ENCODE peak calls at places on chromosomes 3 and 15, in ten cellular contexts. One of them, this sample, is unnamed.

GRCh38 chr3:46663611-46664135 is 29.8 kb downstream of the ALS2CL start:
- DNase-seq in bronchial epithelial cell: peak; percentile 42
- DNase-seq in activated B cell treated with CpG ODN at 0.5 μM for 24 hours: no peak
- DNase-seq in endothelial cell: peak; percentile 8
- DNase-seq in GM23338: peak; percentile 56
- DNase-seq in transverse colon: peak; percentile 6
- DNase-seq in RWPE2: no peak
- DNase-seq in progenitor cell of endocrine pancreas: peak; percentile 6
- DNase-seq in tibial nerve: no peak
- DNase-seq in RWPE1: no peak
- DNase-seq in this sample: peak; percentile 30

GRCh38 chr15:49627407-49627877 is 6.6 kb downstream of the DTWD1 start:
- DNase-seq in RWPE2: no peak
- DNase-seq in tibial nerve: no peak
- DNase-seq in transverse colon: no peak
- DNase-seq in GM23338: no peak
- DNase-seq in bronchial epithelial cell: peak; percentile 91
- DNase-seq in RWPE1: peak; percentile 61
- DNase-seq in progenitor cell of endocrine pancreas: no peak
- DNase-seq in activated B cell treated with CpG ODN at 0.5 μM for 24 hours: no peak
- DNase-seq in endothelial cell: no peak
- DNase-seq in this sample: peak; percentile 63

GRCh38 chr3:192571197-192571791 is 156.0 kb downstream of the FGF12 start:
- DNase-seq in GM23338: no peak
- DNase-seq in transverse colon: no peak
- DNase-seq in endothelial cell: no peak
- DNase-seq in tibial nerve: peak; percentile 6
- DNase-seq in activated B cell treated with CpG ODN at 0.5 μM for 24 hours: no peak
- DNase-seq in bronchial epithelial cell: peak; percentile 37
- DNase-seq in progenitor cell of endocrine pancreas: no peak
- DNase-seq in RWPE1: peak; percentile 34
- DNase-seq in RWPE2: peak; percentile 48
- DNase-seq in this sample: peak; percentile 74

GRCh38 chr3:61890167-61890566 is 328.8 kb downstream of the PTPRG start:
- DNase-seq in activated B cell treated with CpG ODN at 0.5 μM for 24 hours: no peak
- DNase-seq in RWPE2: no peak
- DNase-seq in transverse colon: no peak
- DNase-seq in endothelial cell: no peak
- DNase-seq in tibial nerve: no peak
- DNase-seq in RWPE1: no peak
- DNase-seq in GM23338: no peak
- DNase-seq in progenitor cell of endocrine pancreas: no peak
- DNase-seq in bronchial epithelial cell: no peak
- DNase-seq in this sample: no peak

GRCh38 chr3:142940000-142940399 is 23.5 kb downstream of the PAQR9 start:
- DNase-seq in bronchial epithelial cell: no peak
- DNase-seq in tibial nerve: no peak
- DNase-seq in progenitor cell of endocrine pancreas: no peak
- DNase-seq in activated B cell treated with CpG ODN at 0.5 μM for 24 hours: no peak
- DNase-seq in transverse colon: no peak
- DNase-seq in RWPE2: no peak
- DNase-seq in GM23338: no peak
- DNase-seq in RWPE1: no peak
- DNase-seq in endothelial cell: no peak
- DNase-seq in this sample: no peak

GRCh38 chr3:71728632-71729342 is 3.6 kb upstream of the EIF4E3 start:
- DNase-seq in bronchial epithelial cell: no peak
- DNase-seq in progenitor cell of endocrine pancreas: no peak
- DNase-seq in tibial nerve: no peak
- DNase-seq in RWPE1: no peak
- DNase-seq in RWPE2: no peak
- DNase-seq in GM23338: peak; percentile 96
- DNase-seq in endothelial cell: peak; percentile 27
- DNase-seq in transverse colon: no peak
- DNase-seq in activated B cell treated with CpG ODN at 0.5 μM for 24 hours: no peak
- DNase-seq in this sample: no peak

GRCh38 chr3:5136619-5137429 is 14.7 kb downstream of the ARL8B start:
- DNase-seq in GM23338: peak; percentile 64
- DNase-seq in endothelial cell: no peak
- DNase-seq in transverse colon: no peak
- DNase-seq in RWPE2: no peak
- DNase-seq in tibial nerve: no peak
- DNase-seq in progenitor cell of endocrine pancreas: no peak
- DNase-seq in activated B cell treated with CpG ODN at 0.5 μM for 24 hours: no peak
- DNase-seq in bronchial epithelial cell: peak; percentile 88
- DNase-seq in RWPE1: peak; percentile 38
- DNase-seq in this sample: peak; percentile 66

GRCh38 chr3:155714295-155714718 is 30.6 kb downstream of the PLCH1 start:
- DNase-seq in endothelial cell: no peak
- DNase-seq in bronchial epithelial cell: no peak
- DNase-seq in tibial nerve: no peak
- DNase-seq in transverse colon: peak; percentile 19
- DNase-seq in RWPE1: no peak
- DNase-seq in GM23338: peak; percentile 59
- DNase-seq in RWPE2: no peak
- DNase-seq in progenitor cell of endocrine pancreas: peak; percentile 23
- DNase-seq in activated B cell treated with CpG ODN at 0.5 μM for 24 hours: no peak
- DNase-seq in this sample: no peak

GRCh38 chr3:177460100-177460499 is 262.8 kb upstream of the TBL1XR1 start:
- DNase-seq in RWPE1: no peak
- DNase-seq in transverse colon: no peak
- DNase-seq in bronchial epithelial cell: no peak
- DNase-seq in RWPE2: no peak
- DNase-seq in GM23338: peak; percentile 51
- DNase-seq in progenitor cell of endocrine pancreas: no peak
- DNase-seq in activated B cell treated with CpG ODN at 0.5 μM for 24 hours: no peak
- DNase-seq in endothelial cell: no peak
- DNase-seq in tibial nerve: no peak
- DNase-seq in this sample: no peak

GRCh38 chr3:126573492-126574117 is 14.9 kb upstream of the C3orf22 start:
- DNase-seq in RWPE1: no peak
- DNase-seq in transverse colon: peak; percentile 55
- DNase-seq in GM23338: no peak
- DNase-seq in progenitor cell of endocrine pancreas: no peak
- DNase-seq in activated B cell treated with CpG ODN at 0.5 μM for 24 hours: no peak
- DNase-seq in endothelial cell: no peak
- DNase-seq in tibial nerve: no peak
- DNase-seq in bronchial epithelial cell: peak; percentile 46
- DNase-seq in RWPE2: no peak
- DNase-seq in this sample: no peak

GRCh38 chr15:25542648-25543047 is 103.8 kb upstream of the UBE3A start:
- DNase-seq in progenitor cell of endocrine pancreas: no peak
- DNase-seq in RWPE1: no peak
- DNase-seq in endothelial cell: no peak
- DNase-seq in transverse colon: no peak
- DNase-seq in activated B cell treated with CpG ODN at 0.5 μM for 24 hours: no peak
- DNase-seq in RWPE2: no peak
- DNase-seq in GM23338: no peak
- DNase-seq in tibial nerve: no peak
- DNase-seq in bronchial epithelial cell: no peak
- DNase-seq in this sample: no peak

GRCh38 chr15:55344206-55344605 is 25.2 kb downstream of the PIGB start:
- DNase-seq in RWPE2: no peak
- DNase-seq in progenitor cell of endocrine pancreas: no peak
- DNase-seq in activated B cell treated with CpG ODN at 0.5 μM for 24 hours: no peak
- DNase-seq in endothelial cell: no peak
- DNase-seq in transverse colon: no peak
- DNase-seq in RWPE1: no peak
- DNase-seq in GM23338: peak; percentile 74
- DNase-seq in bronchial epithelial cell: peak; percentile 75
- DNase-seq in tibial nerve: no peak
- DNase-seq in this sample: no peak

GRCh38 chr3:185537369-185537970 is 14.9 kb downstream of the LIPH start:
- DNase-seq in endothelial cell: no peak
- DNase-seq in progenitor cell of endocrine pancreas: no peak
- DNase-seq in RWPE1: peak; percentile 90
- DNase-seq in GM23338: peak; percentile 3
- DNase-seq in RWPE2: peak; percentile 81
- DNase-seq in transverse colon: peak; percentile 73
- DNase-seq in activated B cell treated with CpG ODN at 0.5 μM for 24 hours: no peak
- DNase-seq in tibial nerve: peak; percentile 60
- DNase-seq in bronchial epithelial cell: peak; percentile 100
- DNase-seq in this sample: peak; percentile 96

GRCh38 chr3:170903123-170903522 is 5.3 kb downstream of the EIF5A2 start:
- DNase-seq in GM23338: no peak
- DNase-seq in activated B cell treated with CpG ODN at 0.5 μM for 24 hours: no peak
- DNase-seq in RWPE1: no peak
- DNase-seq in bronchial epithelial cell: no peak
- DNase-seq in tibial nerve: no peak
- DNase-seq in transverse colon: no peak
- DNase-seq in progenitor cell of endocrine pancreas: no peak
- DNase-seq in RWPE2: no peak
- DNase-seq in endothelial cell: no peak
- DNase-seq in this sample: no peak

GRCh38 chr15:49215768-49216739 is 46.0 kb downstream of the GALK2 start:
- DNase-seq in RWPE1: no peak
- DNase-seq in progenitor cell of endocrine pancreas: no peak
- DNase-seq in GM23338: peak; percentile 60
- DNase-seq in transverse colon: peak; percentile 11
- DNase-seq in endothelial cell: no peak
- DNase-seq in activated B cell treated with CpG ODN at 0.5 μM for 24 hours: no peak
- DNase-seq in tibial nerve: no peak
- DNase-seq in RWPE2: no peak
- DNase-seq in bronchial epithelial cell: peak; percentile 23
- DNase-seq in this sample: peak; percentile 52

GRCh38 chr3:10164546-10165393 is at the start of gene IRAK2:
- DNase-seq in progenitor cell of endocrine pancreas: peak; percentile 65
- DNase-seq in bronchial epithelial cell: no peak
- DNase-seq in RWPE1: peak; percentile 69
- DNase-seq in tibial nerve: peak; percentile 63
- DNase-seq in endothelial cell: peak; percentile 71
- DNase-seq in RWPE2: peak; percentile 78
- DNase-seq in transverse colon: peak; percentile 80
- DNase-seq in GM23338: peak; percentile 88
- DNase-seq in activated B cell treated with CpG ODN at 0.5 μM for 24 hours: peak; percentile 65
- DNase-seq in this sample: peak; percentile 58

GRCh38 chr3:55554621-55555020 is 67.5 kb upstream of the WNT5A start:
- DNase-seq in RWPE1: no peak
- DNase-seq in endothelial cell: no peak
- DNase-seq in activated B cell treated with CpG ODN at 0.5 μM for 24 hours: no peak
- DNase-seq in RWPE2: no peak
- DNase-seq in bronchial epithelial cell: no peak
- DNase-seq in progenitor cell of endocrine pancreas: no peak
- DNase-seq in GM23338: peak; percentile 68
- DNase-seq in tibial nerve: no peak
- DNase-seq in transverse colon: no peak
- DNase-seq in this sample: no peak

DNA sequence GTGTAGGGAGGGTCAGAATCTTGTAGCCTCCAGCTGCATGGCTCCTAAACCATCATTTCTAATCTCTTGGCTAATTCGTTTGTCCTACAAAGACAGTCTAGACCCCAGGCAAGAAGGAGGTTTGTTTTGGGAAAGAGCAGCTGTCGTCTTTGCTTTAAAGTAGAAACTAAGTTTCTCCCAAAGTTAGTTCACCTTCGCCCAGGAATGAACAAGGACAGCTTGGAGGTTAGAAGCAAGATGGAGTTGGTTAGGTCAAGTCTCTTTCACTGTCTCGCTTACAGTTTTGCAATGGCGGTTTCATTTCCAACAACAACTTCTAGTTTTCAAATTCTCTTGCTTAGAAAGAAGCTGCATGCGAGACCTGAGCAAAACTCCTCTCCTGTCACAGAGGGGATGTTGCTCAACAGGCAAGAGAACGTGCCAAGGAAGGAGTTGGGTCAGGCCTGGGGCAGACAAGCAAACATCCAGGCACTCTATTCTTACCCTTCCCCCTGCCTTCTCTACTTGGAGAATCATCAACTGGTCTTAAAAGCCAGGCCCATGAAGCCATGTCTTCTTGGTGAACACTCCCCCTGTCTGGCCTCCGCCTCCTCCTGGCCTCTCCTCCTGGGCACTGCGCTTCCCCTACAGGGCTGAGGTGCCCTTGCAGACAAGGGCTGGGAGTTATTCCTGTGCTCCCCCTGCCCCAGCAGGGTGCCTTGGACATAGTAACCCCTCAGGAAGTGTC is 57.6 kb downstream of the TMEM44 start:
- DNase-seq in progenitor cell of endocrine pancreas: no peak
- DNase-seq in tibial nerve: peak; percentile 45
- DNase-seq in endothelial cell: no peak
- DNase-seq in transverse colon: no peak
- DNase-seq in RWPE1: no peak
- DNase-seq in GM23338: peak; percentile 52
- DNase-seq in RWPE2: no peak
- DNase-seq in activated B cell treated with CpG ODN at 0.5 μM for 24 hours: no peak
- DNase-seq in bronchial epithelial cell: peak; percentile 71
- DNase-seq in this sample: peak; percentile 92
- TF ChIP-seq CTCF in progenitor cell of endocrine pancreas: no peak
- TF ChIP-seq CTCF in tibial nerve: no peak
- TF ChIP-seq CTCF in endothelial cell: no peak
- TF ChIP-seq CTCF in transverse colon: no peak
- TF ChIP-seq CTCF in RWPE1: no peak
- TF ChIP-seq CTCF in GM23338: no peak
- TF ChIP-seq CTCF in RWPE2: no peak
- TF ChIP-seq CTCF in activated B cell treated with CpG ODN at 0.5 μM for 24 hours: no peak
- TF ChIP-seq CTCF in bronchial epithelial cell: no peak
- TF ChIP-seq CTCF in this sample: no peak

DNA sequence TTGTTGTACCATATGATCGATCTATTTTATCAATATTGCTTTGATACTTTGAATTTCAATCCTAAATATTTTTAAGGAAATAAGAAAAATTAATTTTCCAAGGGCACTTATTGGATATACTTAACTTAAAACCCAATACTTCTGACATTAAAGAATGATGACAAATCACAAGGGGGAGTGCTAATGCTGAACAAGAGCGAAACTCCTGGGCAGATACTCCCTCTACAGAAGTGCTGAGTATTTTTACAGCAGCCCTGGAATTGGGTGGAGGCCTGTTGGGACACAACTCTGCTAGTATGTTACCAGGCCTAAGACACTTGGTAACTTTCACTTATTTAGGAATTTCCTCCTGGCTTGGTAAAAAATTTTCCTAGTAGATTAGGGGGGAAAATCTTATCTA is 46.2 kb downstream of the DENND6A start:
- DNase-seq in GM23338: no peak
- DNase-seq in endothelial cell: no peak
- DNase-seq in transverse colon: no peak
- DNase-seq in RWPE2: no peak
- DNase-seq in activated B cell treated with CpG ODN at 0.5 μM for 24 hours: no peak
- DNase-seq in tibial nerve: peak; percentile 23
- DNase-seq in progenitor cell of endocrine pancreas: no peak
- DNase-seq in bronchial epithelial cell: peak; percentile 79
- DNase-seq in RWPE1: peak; percentile 44
- DNase-seq in this sample: peak; percentile 36
- TF ChIP-seq CTCF in GM23338: peak; percentile 38
- TF ChIP-seq CTCF in endothelial cell: no peak
- TF ChIP-seq CTCF in transverse colon: no peak
- TF ChIP-seq CTCF in RWPE2: peak; percentile 49
- TF ChIP-seq CTCF in activated B cell treated with CpG ODN at 0.5 μM for 24 hours: no peak
- TF ChIP-seq CTCF in tibial nerve: peak; percentile 25
- TF ChIP-seq CTCF in progenitor cell of endocrine pancreas: no peak
- TF ChIP-seq CTCF in bronchial epithelial cell: peak; percentile 25
- TF ChIP-seq CTCF in RWPE1: peak; percentile 11
- TF ChIP-seq CTCF in this sample: peak; percentile 23

GRCh38 chr3:2156244-2156847 is 57.7 kb downstream of the CNTN4 start:
- DNase-seq in RWPE1: no peak
- DNase-seq in tibial nerve: no peak
- DNase-seq in endothelial cell: no peak
- DNase-seq in bronchial epithelial cell: no peak
- DNase-seq in RWPE2: no peak
- DNase-seq in transverse colon: peak; percentile 11
- DNase-seq in progenitor cell of endocrine pancreas: peak; percentile 12
- DNase-seq in activated B cell treated with CpG ODN at 0.5 μM for 24 hours: no peak
- DNase-seq in GM23338: peak; percentile 71
- DNase-seq in this sample: peak; percentile 22
- TF ChIP-seq CTCF in RWPE1: peak; percentile 7
- TF ChIP-seq CTCF in tibial nerve: no peak
- TF ChIP-seq CTCF in endothelial cell: no peak
- TF ChIP-seq CTCF in bronchial epithelial cell: peak; percentile 42
- TF ChIP-seq CTCF in RWPE2: peak; percentile 23
- TF ChIP-seq CTCF in transverse colon: peak; percentile 55
- TF ChIP-seq CTCF in progenitor cell of endocrine pancreas: peak; percentile 87
- TF ChIP-seq CTCF in activated B cell treated with CpG ODN at 0.5 μM for 24 hours: no peak
- TF ChIP-seq CTCF in GM23338: peak; percentile 92
- TF ChIP-seq CTCF in this sample: peak; percentile 40

GRCh38 chr3:138567403-138567802 is 26.7 kb downstream of the CEP70 start:
- DNase-seq in GM23338: no peak
- DNase-seq in endothelial cell: no peak
- DNase-seq in RWPE1: no peak
- DNase-seq in transverse colon: no peak
- DNase-seq in RWPE2: no peak
- DNase-seq in progenitor cell of endocrine pancreas: no peak
- DNase-seq in bronchial epithelial cell: peak; percentile 3
- DNase-seq in activated B cell treated with CpG ODN at 0.5 μM for 24 hours: no peak
- DNase-seq in tibial nerve: no peak
- DNase-seq in this sample: no peak
- TF ChIP-seq CTCF in GM23338: no peak
- TF ChIP-seq CTCF in endothelial cell: no peak
- TF ChIP-seq CTCF in RWPE1: no peak
- TF ChIP-seq CTCF in transverse colon: no peak
- TF ChIP-seq CTCF in RWPE2: no peak
- TF ChIP-seq CTCF in progenitor cell of endocrine pancreas: peak; percentile 23
- TF ChIP-seq CTCF in bronchial epithelial cell: no peak
- TF ChIP-seq CTCF in activated B cell treated with CpG ODN at 0.5 μM for 24 hours: no peak
- TF ChIP-seq CTCF in tibial nerve: no peak
- TF ChIP-seq CTCF in this sample: no peak

This sample was measured in MCF 10A.